ENCODE peak calls at places on chromosomes 6 and 20, in eight cellular contexts. B is putamen; D is naive thymus-derived CD8-positive, alpha-beta T cell; Y is cardiac fibroblast; R is stimulated activated CD4-positive, alpha-beta T cell treated with anti-CD3 and anti-CD28 coated beads, Interleukin-4, amount 100 ng/mL, for 48 hours; A is stimulated activated CD8-positive, alpha-beta memory T cell treated with anti-CD3 and anti-CD28 coated beads, Interleukin-7, amount 100 ng/mL, for 1 hour; L is stimulated activated naive B cell treated with anti-CD40 and anti-IgM and Interleukin-4, amounts not matched to agents 10 μg/mL and 1 μg/mL and 100 μg/mL, for 72 hours; T is amniotic epithelial cell. Z is an unnamed sample.
A peak's percentile ranks its signal among the peaks of the same experiment; 100 is the strongest.

GRCh38 chr6:6788394-6789020 is 200.0 kb downstream of the LY86 start:
- DNase-seq in B (no peak), T (peak; percentile 19), R (no peak), Y (peak; percentile 14), A (no peak), D (peak; percentile 7), L (no peak), Z (peak; percentile 48)

GRCh38 chr6:143896096-143896880 is 32.0 kb downstream of the ZC2HC1B start:
- DNase-seq in L (no peak), A (no peak), D (no peak), B (no peak), Y (no peak), R (no peak), T (no peak), Z (no peak)

GRCh38 chr6:136696238-136696637 is 96.0 kb downstream of the MAP3K5 start:
- DNase-seq in D (no peak), T (peak; percentile 81), Y (peak; percentile 27), R (no peak), A (no peak), L (no peak), B (no peak), Z (no peak)

GRCh38 chr6:72621243-72622093 is at the start of gene KCNQ5:
- DNase-seq in B (peak; percentile 28), L (peak; percentile 27), T (no peak), D (no peak), A (no peak), Y (peak; percentile 15), R (peak; percentile 26), Z (no peak)

GRCh38 chr6:119830069-119830468 is 480.5 kb upstream of the MAN1A1 start:
- DNase-seq in A (no peak), R (no peak), L (no peak), D (no peak), Y (no peak), B (no peak), T (no peak), Z (no peak)

GRCh38 chr6:13263669-13264068 is 64.7 kb downstream of the TBC1D7 start:
- DNase-seq in B (no peak), R (no peak), D (no peak), T (no peak), A (no peak), L (no peak), Y (no peak), Z (no peak)

GRCh38 chr6:77926198-77926752 is 273.4 kb downstream of the MEI4 start:
- DNase-seq in D (no peak), B (no peak), L (no peak), Y (no peak), R (no peak), A (no peak), T (no peak), Z (peak; percentile 3)

GRCh38 chr6:17268114-17268513 is 13.0 kb upstream of the RBM24 start:
- DNase-seq in T (peak; percentile 42), Y (no peak), D (no peak), L (no peak), A (no peak), R (no peak), B (no peak), Z (no peak)

GRCh38 chr20:37504404-37505096 is 16.5 kb upstream of the NNAT start:
- DNase-seq in Y (no peak), B (no peak), D (no peak), T (no peak), A (no peak), L (no peak), R (no peak), Z (no peak)

GRCh38 chr6:151154418-151154817 is 85.3 kb upstream of the AKAP12 start:
- DNase-seq in T (peak; percentile 37), L (no peak), B (no peak), R (no peak), A (no peak), D (no peak), Y (peak; percentile 52), Z (peak; percentile 67)

GRCh38 chr6:168641455-168641854 is 200.5 kb downstream of the SMOC2 start:
- DNase-seq in R (no peak), A (no peak), T (no peak), B (no peak), Y (peak; percentile 5), D (no peak), L (no peak), Z (no peak)